ENCODE peak calls at places on chromosome 2, in five cellular contexts. Q, E, B, S and X are unnamed samples.

GRCh38 chr2:213104089-213104902 is 47.1 kb downstream of the IKZF2 start:
- DNase-seq in Q (no peak), E (no peak), B (no peak), S (peak), X (no peak)

GRCh38 chr2:97957432-97958183 is 38.1 kb downstream of the TMEM131 start:
- DNase-seq in Q (no peak), E (no peak), B (no peak), S (no peak), X (no peak)

GRCh38 chr2:19346983-19347618 is 11.3 kb downstream of the OSR1 start:
- DNase-seq in Q (no peak), E (no peak), B (no peak), S (no peak), X (no peak)

GRCh38 chr2:238277695-238278094 is 10.7 kb downstream of the PER2 start:
- DNase-seq in Q (no peak), E (no peak), B (no peak), S (no peak), X (no peak)

GRCh38 chr2:170926743-170927297 is 2.2 kb upstream of the GORASP2 start:
- DNase-seq in Q (no peak), E (no peak), B (no peak), S (no peak), X (no peak)

GRCh38 chr2:194495046-194495445 is 1162.0 kb upstream of the SLC39A10 start:
- DNase-seq in Q (no peak), E (no peak), B (no peak), S (peak), X (no peak)

GRCh38 chr2:144460981-144461766 is 58.7 kb downstream of the ZEB2 start:
- DNase-seq in Q (no peak), E (no peak), B (no peak), S (no peak), X (peak)

GRCh38 chr2:47357475-47357874 is 45.5 kb upstream of the MSH2 start:
- DNase-seq in Q (no peak), E (no peak), B (no peak), S (peak), X (peak)

GRCh38 chr2:10039658-10040410 is 3.5 kb upstream of the KLF11 start:
- DNase-seq in Q (no peak), E (no peak), B (no peak), S (peak), X (no peak)

GRCh38 chr2:65969161-65969560 is 465.8 kb upstream of the MEIS1 start:
- DNase-seq in Q (no peak), E (no peak), B (no peak), S (no peak), X (peak)

GRCh38 chr2:159904127-159904564 is 106.1 kb upstream of the CD302 start:
- DNase-seq in Q (peak), E (peak), B (peak), S (no peak), X (no peak)